ENCODE peak calls at places on chromosomes 11 and 22, in seven cellular contexts. T is astrocyte of the spinal cord; R is spleen; S is transverse colon; C is colonic mucosa; M is CD8-positive, alpha-beta T cell; Y is endodermal cell. A is an unnamed sample.

GRCh38 chr22:22788460-22789037 is 99.1 kb upstream of the IGLL5 start:
- DNase-seq in T (no peak), R (no peak), S (no peak), C (no peak), M (no peak), Y (no peak), A (no peak)

GRCh38 chr22:46520880-46521279 is 16.5 kb downstream of the CELSR1 start:
- DNase-seq in T (no peak), R (no peak), S (no peak), C (no peak), M (no peak), Y (no peak), A (no peak)

GRCh38 chr11:130095326-130095725 is 25.6 kb downstream of the APLP2 start:
- DNase-seq in T (no peak), R (no peak), S (no peak), C (no peak), M (no peak), Y (no peak), A (no peak)

GRCh38 chr11:12675951-12676711 is 1.9 kb downstream of the TEAD1 start:
- DNase-seq in T (peak), R (no peak), S (no peak), C (peak), M (no peak), Y (peak), A (no peak)

GRCh38 chr11:1131033-1131911 is 26.5 kb upstream of the MUC5AC start:
- DNase-seq in T (no peak), R (peak), S (no peak), C (no peak), M (no peak), Y (peak), A (no peak)

GRCh38 chr11:128579790-128580504 is 7.4 kb downstream of the ETS1 start:
- DNase-seq in T (no peak), R (no peak), S (no peak), C (no peak), M (no peak), Y (no peak), A (peak)

GRCh38 chr11:124876818-124877630 is 11.8 kb downstream of the ROBO3 start:
- DNase-seq in T (no peak), R (peak), S (no peak), C (no peak), M (no peak), Y (peak), A (no peak)

GRCh38 chr22:26474687-26475086 is 8.9 kb downstream of the HPS4 start:
- DNase-seq in T (peak), R (no peak), S (no peak), C (no peak), M (no peak), Y (no peak), A (no peak)

GRCh38 chr11:118265954-118266353 is 1.9 kb upstream of the MPZL2 start:
- DNase-seq in T (no peak), R (no peak), S (peak), C (peak), M (no peak), Y (no peak), A (no peak)

GRCh38 chr11:1300569-1301187 is 8.8 kb downstream of the TOLLIP start:
- DNase-seq in T (no peak), R (peak), S (no peak), C (peak), M (no peak), Y (peak), A (no peak)

GRCh38 chr11:44747339-44747738 is 20.6 kb downstream of the TSPAN18 start:
- DNase-seq in T (no peak), R (no peak), S (no peak), C (no peak), M (no peak), Y (no peak), A (peak)

GRCh38 chr11:68690671-68691401 is 6.5 kb downstream of the GAL start:
- DNase-seq in T (no peak), R (no peak), S (no peak), C (no peak), M (peak), Y (peak), A (no peak)

GRCh38 chr11:45647786-45648185 is 17.6 kb downstream of the CHST1 start:
- DNase-seq in T (no peak), R (peak), S (no peak), C (no peak), M (no peak), Y (peak), A (no peak)

GRCh38 chr11:65434667-65435179 is 12.1 kb downstream of the NEAT1 start:
- DNase-seq in T (peak), R (no peak), S (peak), C (no peak), M (no peak), Y (peak), A (peak)

GRCh38 chr11:23730307-23730998 is 766.4 kb upstream of the LUZP2 start:
- DNase-seq in T (no peak), R (peak), S (no peak), C (no peak), M (no peak), Y (no peak), A (no peak)

GRCh38 chr11:13875643-13876042 is 86.9 kb upstream of the SPON1 start:
- DNase-seq in T (no peak), R (no peak), S (no peak), C (no peak), M (no peak), Y (no peak), A (no peak)

GRCh38 chr11:16603890-16604783 is 134.3 kb upstream of the C11orf58 start:
- DNase-seq in T (peak), R (peak), S (peak), C (peak), M (no peak), Y (peak), A (no peak)

GRCh38 chr11:16604784-16605439 is 133.5 kb upstream of the C11orf58 start:
- DNase-seq in T (peak), R (peak), S (peak), C (peak), M (no peak), Y (peak), A (peak)

GRCh38 chr11:16605440-16605970 is 132.9 kb upstream of the C11orf58 start:
- DNase-seq in T (peak), R (peak), S (peak), C (peak), M (no peak), Y (peak), A (no peak)

GRCh38 chr11:16605971-16606783 is 132.3 kb upstream of the C11orf58 start:
- DNase-seq in T (peak), R (peak), S (peak), C (peak), M (peak), Y (peak), A (peak)

DNA sequence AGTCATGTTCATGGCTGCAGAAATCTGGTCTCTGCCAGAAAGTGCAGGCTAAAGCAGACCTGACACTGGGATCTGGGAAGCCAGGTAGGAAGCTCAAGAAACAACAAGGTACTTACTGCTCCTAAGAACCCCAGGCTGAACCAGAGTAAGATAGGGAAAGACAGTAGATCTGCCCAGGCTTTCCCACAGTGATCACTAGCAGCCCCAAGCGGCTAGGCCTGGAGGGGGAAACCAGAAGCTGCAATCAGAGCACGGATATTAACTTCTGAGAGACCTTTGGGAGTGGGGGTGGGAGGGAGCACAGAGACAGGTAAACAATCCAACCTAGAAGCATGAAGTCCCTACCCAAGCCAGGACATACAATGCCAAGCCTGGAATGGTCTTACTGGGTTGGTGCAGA is 135.2 kb upstream of the C11orf58 start:
- DNase-seq in T (no peak), R (no peak), S (no peak), C (no peak), M (no peak), Y (peak), A (no peak)
- TF ChIP-seq CTCF in T (no peak), R (no peak), S (no peak), C (no peak), M (no peak), Y (peak), A (no peak)

DNA sequence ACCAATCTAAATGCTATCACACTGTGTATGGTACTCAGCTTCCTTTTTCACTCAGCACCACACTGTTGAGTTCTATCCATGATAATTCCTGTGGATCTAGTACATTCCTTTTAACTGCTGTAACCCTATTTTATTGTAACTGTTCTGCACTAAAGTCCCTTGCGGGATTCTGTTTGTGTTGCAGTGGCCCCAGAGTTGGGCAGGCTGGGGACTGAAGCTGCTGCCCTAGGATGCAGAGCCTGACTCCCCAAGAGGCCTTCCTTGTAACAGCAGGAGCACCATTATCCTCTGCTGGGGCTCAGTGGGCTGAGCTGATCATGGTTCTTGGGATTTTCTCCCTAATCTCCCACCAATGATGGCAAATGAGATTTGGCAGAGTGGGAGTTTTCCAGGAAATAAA is 77.7 kb downstream of the CABIN1 start:
- DNase-seq in T (peak), R (peak), S (no peak), C (no peak), M (no peak), Y (peak), A (peak)
- TF ChIP-seq CTCF in T (no peak), R (no peak), S (no peak), C (no peak), M (no peak), Y (peak), A (peak)

DNA sequence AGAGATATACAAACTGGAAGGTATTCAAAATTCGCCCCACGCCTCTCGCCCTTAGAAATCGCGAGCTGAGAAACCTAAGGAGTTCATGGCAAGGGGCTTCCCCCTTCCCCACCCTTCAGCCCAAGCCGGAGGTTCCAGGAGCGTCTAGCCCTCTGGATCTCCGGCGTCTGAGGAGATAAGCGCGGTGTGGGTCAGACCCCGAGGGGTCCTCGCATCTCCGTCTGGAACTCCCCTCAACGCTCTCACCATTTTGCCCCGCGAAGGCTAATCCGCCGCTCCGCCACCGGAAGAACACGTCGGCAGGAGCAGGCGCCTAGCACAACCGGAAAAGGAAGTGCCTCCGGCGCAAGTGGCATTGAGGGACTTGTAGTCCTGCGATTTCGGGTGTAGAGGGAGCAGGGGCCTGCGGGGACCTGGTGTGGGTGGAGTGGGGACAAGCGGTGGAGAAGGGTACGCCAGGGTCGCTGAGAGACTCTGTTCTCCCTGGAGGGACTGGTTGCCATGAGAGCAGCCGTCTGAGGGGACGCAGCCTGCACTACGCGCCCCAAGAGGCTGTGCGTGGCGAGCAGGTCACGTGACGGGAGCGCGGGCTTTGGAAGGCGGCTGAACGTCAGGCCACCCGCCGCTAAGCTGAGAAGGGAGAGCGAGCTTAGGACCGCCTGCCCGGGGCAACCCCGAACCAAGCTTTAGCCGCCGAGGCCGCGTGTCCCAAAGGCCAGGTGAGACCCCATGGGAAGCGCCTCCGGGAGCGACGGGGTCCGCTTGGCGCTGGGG is at the start of the genes FEN1 and TMEM258:
- DNase-seq in T (peak), R (peak), S (peak), C (peak), M (peak), Y (peak), A (peak)
- TF ChIP-seq CTCF in T (no peak), R (peak), S (peak), C (no peak), M (no peak), Y (no peak), A (peak)

GRCh38 chr11:8058216-8058615 is 22.8 kb upstream of the TUB start:
- DNase-seq in T (no peak), R (peak), S (no peak), C (no peak), M (no peak), Y (no peak), A (no peak)
- TF ChIP-seq CTCF in T (no peak), R (no peak), S (no peak), C (no peak), M (no peak), Y (no peak), A (no peak)

DNA sequence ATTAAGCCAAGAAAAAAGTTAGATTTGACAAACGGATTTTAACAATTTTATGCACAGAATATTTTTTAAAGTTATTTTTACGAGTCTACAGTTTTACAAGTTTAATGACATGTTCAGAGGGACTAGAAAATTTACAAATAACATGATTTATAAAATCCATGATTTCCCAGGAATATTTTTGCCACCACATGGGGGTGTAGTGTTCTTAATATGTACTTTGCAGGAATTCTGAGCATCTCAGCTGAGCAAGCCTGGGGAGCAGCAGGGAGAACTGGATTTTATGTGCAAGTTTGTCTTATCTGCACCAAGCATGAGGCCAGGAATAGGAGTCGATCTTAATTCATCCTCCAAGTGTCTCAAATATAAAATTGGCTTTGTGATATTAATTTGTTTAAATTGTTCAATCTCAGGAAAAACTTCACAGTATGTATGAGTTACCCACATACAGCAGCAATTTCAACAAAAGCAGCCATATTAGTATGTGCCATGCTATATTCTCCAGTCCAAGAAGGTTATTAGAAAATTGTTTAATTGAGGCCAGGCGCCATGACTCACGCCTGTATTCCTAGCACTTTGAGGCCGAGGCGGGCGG is 826.3 kb downstream of the DLG2 start:
- DNase-seq in T (peak), R (no peak), S (no peak), C (no peak), M (no peak), Y (no peak), A (peak)
- TF ChIP-seq CTCF in T (peak), R (no peak), S (peak), C (peak), M (no peak), Y (peak), A (peak)

DNA sequence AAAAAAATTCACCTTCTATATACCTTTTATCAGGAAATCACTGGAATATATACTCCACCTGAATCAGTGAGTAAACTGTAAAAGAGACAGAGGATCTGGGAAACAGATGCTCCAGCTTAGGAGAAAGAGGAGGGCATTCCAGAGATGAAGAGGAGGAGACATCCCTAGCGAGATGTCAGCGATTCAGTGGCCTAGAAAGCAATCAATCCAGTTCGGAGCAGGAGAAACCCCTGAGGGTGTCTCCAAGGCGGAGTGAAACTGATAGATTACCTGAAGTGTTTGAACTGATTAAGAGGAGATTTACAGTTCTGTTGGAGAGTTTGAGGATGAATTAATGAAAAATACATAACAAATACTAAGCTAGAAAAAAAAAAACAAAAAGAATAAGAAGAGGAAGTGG is 24.5 kb upstream of the TNRC6B start:
- DNase-seq in T (no peak), R (no peak), S (no peak), C (no peak), M (no peak), Y (no peak), A (no peak)
- TF ChIP-seq CTCF in T (no peak), R (no peak), S (no peak), C (no peak), M (no peak), Y (no peak), A (no peak)

GRCh38 chr22:41401781-41402648 is 20.3 kb downstream of the TEF start:
- DNase-seq in T (peak), R (no peak), S (peak), C (peak), M (no peak), Y (no peak), A (peak)

GRCh38 chr22:41403532-41404318 is 22.0 kb downstream of the TEF start:
- DNase-seq in T (peak), R (peak), S (peak), C (peak), M (peak), Y (peak), A (peak)

GRCh38 chr22:41397143-41397811 is 15.5 kb downstream of the TEF start:
- DNase-seq in T (no peak), R (no peak), S (peak), C (peak), M (no peak), Y (no peak), A (no peak)

GRCh38 chr22:41395531-41396240 is 13.9 kb downstream of the TEF start:
- DNase-seq in T (no peak), R (no peak), S (no peak), C (no peak), M (no peak), Y (no peak), A (no peak)

DNA sequence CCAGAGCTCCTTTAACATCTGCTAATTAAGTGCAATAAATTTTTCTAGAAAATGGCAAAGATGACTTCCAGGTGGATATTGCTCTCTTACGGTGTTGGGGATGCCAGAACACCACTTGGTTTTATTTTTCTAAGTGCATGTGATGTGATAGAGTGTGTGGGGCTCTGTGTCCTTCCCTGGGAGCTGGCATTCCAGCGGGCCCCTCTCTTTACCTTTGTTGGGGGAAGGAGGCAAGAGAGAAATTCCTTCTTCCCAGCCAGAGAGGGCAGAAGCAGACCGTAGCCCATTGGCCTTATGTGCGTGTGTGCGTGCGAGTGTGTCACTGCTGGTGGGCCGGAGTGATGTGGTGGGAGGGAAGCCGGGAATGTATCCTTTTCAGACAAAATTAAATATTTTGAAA is 17.2 kb downstream of the TEF start:
- DNase-seq in T (no peak), R (no peak), S (no peak), C (no peak), M (no peak), Y (no peak), A (no peak)
- TF ChIP-seq CTCF in T (no peak), R (no peak), S (no peak), C (no peak), M (no peak), Y (no peak), A (no peak)

DNA sequence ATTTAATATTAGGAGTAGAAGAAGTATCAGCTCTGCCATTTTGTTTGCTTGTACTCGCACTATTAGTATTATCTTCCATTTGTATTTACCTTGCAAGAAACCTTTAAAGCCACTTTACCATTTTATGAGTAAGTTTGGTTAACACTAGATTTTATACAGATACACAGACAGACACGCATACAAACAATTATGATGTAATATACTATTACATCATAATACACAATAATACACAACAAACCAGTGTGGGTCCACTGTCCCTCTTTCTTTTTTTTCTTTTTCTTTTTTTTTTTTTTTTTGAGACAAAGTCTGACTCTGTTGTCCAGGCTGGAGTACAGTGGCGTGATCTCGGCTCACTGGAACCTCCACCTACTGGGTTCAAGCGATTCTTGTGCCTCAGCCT is 170.3 kb upstream of the NARS2 start:
- DNase-seq in T (no peak), R (no peak), S (no peak), C (no peak), M (no peak), Y (no peak), A (no peak)
- TF ChIP-seq CTCF in T (no peak), R (no peak), S (no peak), C (no peak), M (no peak), Y (no peak), A (no peak)

DNA sequence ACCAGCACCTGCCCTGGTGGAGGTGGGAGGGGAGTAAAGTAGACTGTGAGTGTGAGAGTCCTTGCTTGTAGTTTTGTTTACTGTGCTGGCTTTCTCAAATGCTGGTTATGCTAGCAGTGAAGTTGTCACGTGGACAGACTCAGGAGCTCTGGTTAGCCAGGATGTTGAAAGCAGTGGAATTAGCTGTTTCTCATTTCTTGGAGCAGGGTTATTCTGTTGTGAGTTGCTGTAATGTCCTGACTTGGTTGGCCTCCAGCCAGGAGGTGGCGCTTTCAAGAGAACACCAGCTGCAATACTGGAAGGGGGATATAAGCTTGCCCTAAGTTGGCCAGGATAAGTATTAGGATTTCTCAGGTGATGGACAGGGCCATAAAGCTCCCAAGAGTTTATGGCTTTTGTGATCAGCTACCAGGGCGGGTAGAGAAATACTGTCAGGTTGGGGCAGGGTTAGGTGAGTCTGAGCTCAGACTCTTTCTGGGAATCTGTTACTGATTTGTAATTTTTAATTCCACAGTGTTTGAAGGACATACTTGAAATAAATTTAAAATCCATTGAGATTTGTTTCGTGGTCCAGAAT is 13.7 kb downstream of the CYP2D6 start:
- DNase-seq in T (no peak), R (no peak), S (peak), C (peak), M (no peak), Y (peak), A (no peak)
- TF ChIP-seq CTCF in T (no peak), R (no peak), S (no peak), C (no peak), M (no peak), Y (peak), A (no peak)